ENCODE peak calls at places on chromosome 19, in six cellular contexts. Q is mucosa of descending colon; B is IMR-90; Y is tibial artery; I is CD8-positive, alpha-beta T cell; X is uterus. R is an unnamed sample.

GRCh38 chr19:5172859-5173577 is 167.6 kb downstream of the PTPRS start:
- DNase-seq in Q (no peak), B (peak; percentile 98), Y (no peak), I (no peak), X (no peak), R (peak; percentile 98)

GRCh38 chr19:18294467-18294864 is 13.0 kb upstream of the JUND start:
- DNase-seq in Q (peak; percentile 92), B (no peak), Y (no peak), I (peak; percentile 93), X (no peak), R (no peak)

GRCh38 chr19:29001922-29002247 is 211.1 kb downstream of the UQCRFS1 start:
- DNase-seq in Q (no peak), B (no peak), Y (peak; percentile 25), I (no peak), X (no peak), R (no peak)

GRCh38 chr19:35712529-35712909 is 5.3 kb upstream of the KMT2B start:
- DNase-seq in Q (no peak), B (no peak), Y (no peak), I (no peak), X (no peak), R (no peak)

GRCh38 chr19:51708811-51709210 is 15.0 kb downstream of the HAS1 start:
- DNase-seq in Q (no peak), B (no peak), Y (no peak), I (no peak), X (no peak), R (no peak)

GRCh38 chr19:7883796-7884570 is 4.3 kb upstream of the LRRC8E start:
- DNase-seq in Q (no peak), B (peak; percentile 33), Y (no peak), I (no peak), X (no peak), R (peak; percentile 49)

GRCh38 chr19:55308281-55308680 is 16.9 kb downstream of the TMEM150B start:
- DNase-seq in Q (no peak), B (no peak), Y (no peak), I (no peak), X (no peak), R (no peak)

GRCh38 chr19:17866312-17867012 is 5.3 kb upstream of the SLC5A5 start:
- DNase-seq in Q (no peak), B (no peak), Y (no peak), I (no peak), X (no peak), R (no peak)

GRCh38 chr19:3528080-3528479 is 10.9 kb upstream of the TEKTIP1 start:
- DNase-seq in Q (no peak), B (no peak), Y (no peak), I (no peak), X (no peak), R (no peak)

GRCh38 chr19:14091086-14091884 is 734 bp upstream of the SAMD1 start:
- DNase-seq in Q (peak; percentile 91), B (peak; percentile 64), Y (peak; percentile 93), I (peak; percentile 62), X (peak; percentile 80), R (peak; percentile 71)

GRCh38 chr19:18340990-18341868 is 831 bp downstream of the PGPEP1 start:
- DNase-seq in Q (peak; percentile 86), B (peak; percentile 42), Y (peak; percentile 82), I (peak; percentile 77), X (peak; percentile 48), R (no peak)

GRCh38 chr19:4606921-4607678 is 32.2 kb upstream of the TNFAIP8L1 start:
- DNase-seq in Q (no peak), B (no peak), Y (no peak), I (no peak), X (peak; percentile 20), R (peak; percentile 70)

GRCh38 chr19:16363133-16363851 is 38.7 kb downstream of the KLF2 start:
- DNase-seq in Q (peak; percentile 93), B (no peak), Y (no peak), I (no peak), X (no peak), R (no peak)

GRCh38 chr19:19599190-19599535 is 19.3 kb downstream of the PBX4 start:
- DNase-seq in Q (no peak), B (no peak), Y (no peak), I (no peak), X (no peak), R (no peak)

GRCh38 chr19:47227347-47228167 is 3.4 kb downstream of the BBC3 start:
- DNase-seq in Q (peak; percentile 94), B (peak; percentile 94), Y (peak; percentile 96), I (peak; percentile 51), X (peak; percentile 89), R (peak; percentile 98)

GRCh38 chr19:21568816-21569496 is 63.6 kb downstream of the ZNF429 start:
- DNase-seq in Q (no peak), B (peak; percentile 94), Y (peak; percentile 94), I (peak; percentile 92), X (peak; percentile 83), R (peak; percentile 87)

GRCh38 chr19:31356587-31357314 is 7.5 kb upstream of the TSHZ3 start:
- DNase-seq in Q (no peak), B (no peak), Y (no peak), I (peak; percentile 49), X (no peak), R (no peak)
- H3K4me3 ChIP-seq in Q (no peak overlapping the region), B (no peak overlapping the region), Y (no peak overlapping the region), I (no peak overlapping the region), X (no peak overlapping the region), R (no peak overlapping the region)

DNA sequence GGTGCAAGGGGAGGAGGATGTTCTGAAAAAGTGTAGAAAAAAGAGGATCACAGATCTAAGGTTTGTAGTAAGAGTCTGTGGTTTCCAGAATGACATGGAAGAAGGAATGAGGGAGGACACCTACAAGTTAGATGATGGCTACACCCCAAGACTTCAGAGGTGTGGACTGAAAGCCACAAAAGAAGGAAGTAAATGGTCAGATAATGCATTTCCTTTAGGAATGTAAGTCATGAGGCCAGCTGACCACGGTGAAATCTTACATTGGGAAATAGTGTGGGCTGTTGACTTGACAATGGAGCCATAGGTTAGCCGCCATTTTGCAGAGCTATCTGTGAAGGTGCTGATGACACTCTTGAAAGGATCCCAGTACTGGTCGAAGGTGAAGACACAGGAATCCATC is 25.3 kb upstream of the FBXO27 start:
- DNase-seq in Q (no peak), B (no peak), Y (no peak), I (no peak), X (no peak), R (no peak)
- TF ChIP-seq CTCF in Q (no peak), B (no peak), Y (no peak), I (no peak), X (no peak), R (no peak)

GRCh38 chr19:45862564-45863334 is at the start of gene SYMPK:
- DNase-seq in Q (peak; percentile 100), B (peak; percentile 97), Y (peak; percentile 99), I (peak; percentile 99), X (peak; percentile 98), R (peak; percentile 98)

GRCh38 chr19:45862271-45862563 is 730 bp downstream of the SYMPK start:
- DNase-seq in Q (peak; percentile 72), B (no peak), Y (no peak), I (no peak), X (no peak), R (no peak)

GRCh38 chr19:45863335-45863839 is 440 bp upstream of the SYMPK start:
- DNase-seq in Q (no peak), B (no peak), Y (no peak), I (no peak), X (no peak), R (no peak)

GRCh38 chr19:45863840-45864628 is at the start of gene FOXA3:
- DNase-seq in Q (peak; percentile 84), B (peak; percentile 17), Y (no peak), I (peak; percentile 42), X (peak; percentile 28), R (peak; percentile 37)

DNA sequence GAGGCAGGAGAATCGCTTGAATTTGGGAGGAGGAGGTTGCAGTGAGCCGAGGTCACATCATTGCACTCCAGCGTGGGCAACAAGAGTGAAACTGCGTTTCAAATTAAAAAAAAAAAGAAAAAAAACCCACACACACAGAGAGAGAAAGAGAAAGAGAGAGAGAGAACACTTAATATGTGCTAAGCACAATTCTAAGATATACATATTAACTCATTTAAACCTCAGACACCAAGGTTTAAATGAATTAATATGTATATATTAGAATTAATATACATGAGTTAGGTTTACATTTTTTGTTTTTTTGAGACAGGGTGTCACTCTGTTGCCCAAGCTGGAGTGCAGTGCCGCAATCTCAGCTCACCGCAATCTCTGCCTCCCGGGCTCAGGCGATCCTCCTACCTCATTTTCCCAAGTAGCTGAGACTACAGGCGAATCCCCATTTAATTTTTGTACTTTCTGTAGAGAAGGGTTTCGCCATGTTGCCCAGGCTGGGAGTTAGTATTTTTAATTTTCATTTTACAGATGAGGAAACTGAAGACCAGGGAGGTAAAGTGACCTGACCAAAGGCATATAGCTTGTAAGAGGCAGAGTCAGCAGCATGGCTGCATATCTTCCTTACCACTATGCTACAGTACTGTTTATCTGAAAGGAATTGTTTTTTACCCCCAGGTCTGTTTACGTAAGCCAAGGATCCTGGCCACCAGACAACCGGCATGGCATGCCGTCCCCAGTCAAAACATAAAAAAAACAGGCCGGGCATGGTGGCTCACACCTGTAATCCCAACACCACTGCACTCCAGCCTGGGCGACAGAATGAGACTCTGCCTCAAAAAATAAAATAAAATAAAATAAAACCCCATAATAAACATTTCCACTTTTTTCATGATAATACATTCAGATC is 2.3 kb downstream of the SYMPK start:
- DNase-seq in Q (peak; percentile 22), B (no peak), Y (no peak), I (no peak), X (no peak), R (no peak)
- H3K4me3 ChIP-seq in Q (no peak overlapping the region), B (no peak overlapping the region), Y (no peak overlapping the region), I (no peak overlapping the region), X (no peak overlapping the region), R (no peak overlapping the region)

GRCh38 chr19:13006431-13007281 is 11.4 kb downstream of the NFIX start:
- DNase-seq in Q (peak; percentile 43), B (no peak), Y (peak; percentile 87), I (no peak), X (peak; percentile 70), R (no peak)

GRCh38 chr19:13005861-13006370 is 10.6 kb downstream of the NFIX start:
- DNase-seq in Q (peak; percentile 40), B (no peak), Y (no peak), I (no peak), X (no peak), R (no peak)

GRCh38 chr19:13005253-13005652 is 10.0 kb downstream of the NFIX start:
- DNase-seq in Q (no peak), B (no peak), Y (no peak), I (no peak), X (no peak), R (no peak)

GRCh38 chr19:13008926-13009787 is 13.9 kb downstream of the NFIX start:
- DNase-seq in Q (no peak), B (no peak), Y (no peak), I (no peak), X (no peak), R (no peak)

DNA sequence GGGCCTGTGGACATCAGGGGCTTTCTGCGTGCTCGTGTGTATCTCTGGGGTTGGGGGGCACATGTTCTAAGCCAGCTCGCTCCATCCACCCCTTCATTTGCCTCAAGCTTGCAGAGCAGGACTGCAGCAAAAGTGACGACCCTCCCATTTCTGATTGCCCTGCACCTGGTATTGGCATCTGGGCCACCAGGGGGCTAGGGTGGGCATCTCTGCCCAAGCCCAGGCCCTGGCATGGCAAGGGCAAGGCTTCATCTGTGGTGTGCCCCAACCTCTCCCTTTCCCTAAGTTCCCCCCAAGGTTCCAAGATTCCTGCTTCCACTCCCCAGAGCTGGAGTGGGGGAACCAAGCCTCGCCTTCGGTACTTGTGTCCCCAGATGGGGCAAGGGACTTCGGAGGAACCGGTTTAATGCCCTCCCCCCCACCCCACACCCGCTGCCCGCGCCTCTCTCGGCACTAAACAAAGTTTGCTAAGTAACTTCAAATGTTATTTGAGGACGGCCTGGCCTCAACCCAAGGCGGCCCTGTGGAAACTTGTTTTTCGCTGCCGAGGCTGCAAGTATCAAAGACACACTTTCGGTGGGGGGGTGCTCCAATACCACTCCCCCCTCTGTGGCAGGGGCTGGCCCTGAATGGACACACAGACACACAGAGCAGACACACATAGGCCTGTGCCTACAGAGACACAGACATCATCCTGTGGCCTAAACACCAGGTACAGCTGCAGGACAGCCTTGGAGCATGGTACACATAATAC is 12.2 kb downstream of the NFIX start:
- DNase-seq in Q (peak; percentile 64), B (no peak), Y (peak; percentile 93), I (no peak), X (peak; percentile 78), R (no peak)
- TF ChIP-seq CTCF in Q (no peak), B (no peak), Y (no peak), I (no peak), X (no peak), R (no peak)